ENCODE peak calls at places on chromosomes 7 and 10, in six cellular contexts. N, Z, K, T, J and Q are unnamed samples.

GRCh38 chr7:31651234-31651633 is 35.8 kb upstream of the PPP1R17 start:
- DNase-seq in N (no peak), Z (no peak), K (no peak), T (no peak), J (no peak), Q (no peak)

GRCh38 chr10:26780793-26781601 is 79.8 kb downstream of the ABI1 start:
- DNase-seq in N (peak), Z (no peak), K (peak), T (peak), J (peak), Q (no peak)

GRCh38 chr7:66308411-66308810 is 103.3 kb downstream of the TPST1 start:
- DNase-seq in N (no peak), Z (no peak), K (peak), T (no peak), J (no peak), Q (peak)

GRCh38 chr10:99777918-99778716 is 4.3 kb upstream of the ABCC2 start:
- DNase-seq in N (peak), Z (peak), K (no peak), T (peak), J (no peak), Q (peak)

GRCh38 chr7:38451840-38452239 is 178.4 kb upstream of the TARP start:
- DNase-seq in N (peak), Z (peak), K (peak), T (peak), J (peak), Q (peak)

GRCh38 chr10:78892383-78893191 is 176.2 kb upstream of the ZMIZ1 start:
- DNase-seq in N (peak), Z (no peak), K (peak), T (no peak), J (peak), Q (no peak)

GRCh38 chr7:123749537-123749857 is 694 bp upstream of the WASL start:
- DNase-seq in N (no peak), Z (no peak), K (no peak), T (no peak), J (peak), Q (no peak)

GRCh38 chr7:146683439-146683838 is 566.8 kb downstream of the CNTNAP2 start:
- DNase-seq in N (no peak), Z (no peak), K (peak), T (no peak), J (no peak), Q (no peak)

GRCh38 chr10:97961979-97962378 is 68.4 kb downstream of the CRTAC1 start:
- DNase-seq in N (no peak), Z (no peak), K (no peak), T (no peak), J (no peak), Q (no peak)

GRCh38 chr7:42065942-42066341 is 171.1 kb downstream of the GLI3 start:
- DNase-seq in N (no peak), Z (peak), K (peak), T (peak), J (no peak), Q (no peak)

GRCh38 chr10:133013478-133013877 is 71.1 kb upstream of the CFAP46 start:
- DNase-seq in N (no peak), Z (no peak), K (no peak), T (no peak), J (no peak), Q (no peak)

GRCh38 chr10:102120987-102121738 is 995 bp upstream of the LDB1 start:
- DNase-seq in N (peak), Z (peak), K (peak), T (peak), J (peak), Q (no peak)

GRCh38 chr10:95196053-95196452 is 2.0 kb downstream of the ACSM6 start:
- DNase-seq in N (no peak), Z (peak), K (peak), T (peak), J (no peak), Q (no peak)

GRCh38 chr7:55457801-55458200 is 92.7 kb downstream of the LANCL2 start:
- DNase-seq in N (no peak), Z (no peak), K (no peak), T (no peak), J (no peak), Q (no peak)

GRCh38 chr10:73376679-73377078 is 18.0 kb upstream of the CFAP70 start:
- DNase-seq in N (no peak), Z (no peak), K (no peak), T (no peak), J (no peak), Q (no peak)

GRCh38 chr10:42976353-42977031 is 100.4 kb upstream of the RET start:
- DNase-seq in N (no peak), Z (no peak), K (no peak), T (no peak), J (no peak), Q (no peak)

GRCh38 chr7:128392446-128393327 is 17.1 kb downstream of the IMPDH1 start:
- DNase-seq in N (no peak), Z (no peak), K (no peak), T (no peak), J (no peak), Q (no peak)

GRCh38 chr7:134885967-134886352 is 100.3 kb upstream of the AGBL3 start:
- DNase-seq in N (peak), Z (no peak), K (peak), T (no peak), J (peak), Q (no peak)

GRCh38 chr10:117535045-117535751 is 7.3 kb upstream of the EMX2 start:
- DNase-seq in N (no peak), Z (peak), K (no peak), T (peak), J (peak), Q (no peak)

GRCh38 chr10:117532451-117533107 is 10.0 kb upstream of the EMX2 start:
- DNase-seq in N (no peak), Z (peak), K (no peak), T (peak), J (peak), Q (no peak)

GRCh38 chr10:117533507-117534281 is 8.9 kb upstream of the EMX2 start:
- DNase-seq in N (no peak), Z (peak), K (no peak), T (no peak), J (peak), Q (no peak)

GRCh38 chr10:117535752-117536358 is 6.7 kb upstream of the EMX2 start:
- DNase-seq in N (no peak), Z (peak), K (no peak), T (no peak), J (peak), Q (no peak)

DNA sequence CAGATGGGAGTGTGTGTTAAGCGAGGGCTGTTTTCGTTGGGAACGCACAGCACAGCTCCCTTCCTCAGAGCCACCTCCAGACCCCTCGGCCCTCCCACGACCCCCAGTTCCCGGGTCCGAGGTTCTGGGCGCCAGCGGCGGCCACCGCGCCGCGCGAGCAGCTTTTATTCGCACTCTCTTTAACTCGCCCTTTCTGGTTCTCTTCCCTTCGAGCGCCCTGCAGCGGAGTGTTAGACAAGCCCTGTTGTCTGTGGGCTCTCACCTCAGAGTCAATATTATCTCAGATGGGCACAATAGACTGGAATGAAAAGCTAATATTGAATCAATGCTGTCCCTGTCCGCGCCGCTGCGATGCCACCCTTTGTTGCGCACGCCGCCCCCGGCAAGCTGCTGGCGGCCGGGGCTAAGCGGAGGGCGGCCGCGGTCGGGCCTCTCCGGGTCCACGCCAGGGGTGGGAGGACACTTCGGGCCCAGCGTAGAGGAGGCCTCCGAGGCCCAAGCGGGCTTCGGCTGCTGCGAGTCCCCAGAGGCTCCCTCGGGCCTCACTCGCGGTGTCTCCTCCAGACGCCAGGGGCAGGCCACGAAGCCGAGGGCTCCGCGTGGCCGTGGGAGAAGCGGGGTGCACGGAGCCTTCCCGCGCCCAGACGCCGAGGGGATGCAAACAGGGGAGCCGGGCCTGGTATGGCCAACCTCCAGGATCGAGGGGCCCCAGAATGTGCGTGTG is 8.1 kb upstream of the EMX2 start:
- DNase-seq in N (no peak), Z (peak), K (no peak), T (peak), J (peak), Q (no peak)
- TF ChIP-seq EZH2 in N (peak), Z (peak), K (peak), T (peak), J (no peak), Q (no peak)

DNA sequence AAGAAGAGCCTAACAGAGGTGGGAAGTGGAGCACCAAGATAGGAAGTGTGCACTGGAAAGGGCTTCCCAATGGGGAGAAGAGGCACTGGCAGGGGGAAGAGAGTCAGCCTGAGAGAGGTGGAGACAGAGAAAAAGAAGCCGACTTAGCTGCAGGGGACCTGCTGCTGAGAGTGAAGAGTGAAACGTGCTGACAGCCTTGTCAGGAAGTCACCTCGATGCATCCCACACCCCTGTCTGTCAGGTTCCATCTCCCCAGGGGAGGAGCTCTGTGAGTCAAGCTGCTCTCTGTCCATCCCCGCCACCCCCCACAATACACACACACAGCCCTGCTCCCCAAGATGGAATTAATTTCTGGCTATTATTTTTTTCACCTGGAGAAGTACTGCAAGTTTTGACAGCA is 14.0 kb downstream of the KAZALD1 start:
- DNase-seq in N (no peak), Z (no peak), K (no peak), T (no peak), J (no peak), Q (no peak)
- TF ChIP-seq EZH2 in N (no peak), Z (no peak), K (peak), T (no peak), J (no peak), Q (no peak)

GRCh38 chr10:119651514-119652327 is 541 bp downstream of the BAG3 start:
- DNase-seq in N (no peak), Z (peak), K (no peak), T (peak), J (peak), Q (no peak)
- TF ChIP-seq EZH2 in N (no peak), Z (no peak), K (no peak), T (no peak), J (no peak), Q (no peak)

GRCh38 chr7:155467846-155468821 is 10.2 kb downstream of the EN2 start:
- DNase-seq in N (peak), Z (peak), K (no peak), T (peak), J (no peak), Q (no peak)
- TF ChIP-seq EZH2 in N (peak), Z (peak), K (peak), T (peak), J (peak), Q (peak)